ENCODE peak calls at places on chromosomes 16 and 17, in four cellular contexts. D is WTC11, H is HepG2, E is GM12878. V is an unnamed sample.

GRCh38 chr16:4317471-4318170 is 1.8 kb downstream of the GLIS2 start:
- DNase-seq in H (no peak), D (no peak), E (no peak), V (no peak)

GRCh38 chr17:640436-640835 is 74.2 kb downstream of the VPS53 start:
- DNase-seq in D (no peak), E (no peak), H (no peak), V (no peak)

GRCh38 chr17:1958134-1958881 is 66.8 kb downstream of the RTN4RL1 start:
- DNase-seq in H (no peak), D (no peak), E (no peak), V (no peak)

GRCh38 chr17:13429201-13429600 is 172.5 kb downstream of the HS3ST3A1 start:
- DNase-seq in E (no peak), H (no peak), D (no peak), V (no peak)

GRCh38 chr17:13961262-13961661 is 108.0 kb upstream of the COX10 start:
- DNase-seq in E (no peak), D (no peak), H (no peak), V (no peak)

GRCh38 chr17:71251936-71252335 is 868.9 kb upstream of the SOX9 start:
- DNase-seq in H (no peak), E (no peak), D (no peak), V (no peak)

GRCh38 chr16:85935957-85936760 is 37.2 kb downstream of the IRF8 start:
- DNase-seq in E (peak), H (no peak), D (no peak), V (no peak)

GRCh38 chr17:29084476-29085148 is 41.7 kb downstream of the PIPOX start:
- DNase-seq in E (no peak), D (no peak), H (no peak), V (no peak)

GRCh38 chr16:89880477-89881367 is 7.3 kb downstream of the TCF25 start:
- DNase-seq in D (no peak), H (no peak), E (no peak), V (no peak)

GRCh38 chr17:35056013-35056412 is 7.5 kb downstream of the RFFL start:
- DNase-seq in E (no peak), D (peak), H (no peak), V (no peak)

GRCh38 chr16:19472487-19472886 is 49.4 kb downstream of the GDE1 start:
- DNase-seq in H (no peak), D (no peak), E (no peak), V (no peak)

GRCh38 chr17:83007504-83008475 is 71.6 kb upstream of the METRNL start:
- DNase-seq in D (no peak), H (no peak), E (no peak), V (no peak)
- TF ChIP-seq NR2C2 in D (no peak), H (no peak), E (no peak), V (no peak)

DNA sequence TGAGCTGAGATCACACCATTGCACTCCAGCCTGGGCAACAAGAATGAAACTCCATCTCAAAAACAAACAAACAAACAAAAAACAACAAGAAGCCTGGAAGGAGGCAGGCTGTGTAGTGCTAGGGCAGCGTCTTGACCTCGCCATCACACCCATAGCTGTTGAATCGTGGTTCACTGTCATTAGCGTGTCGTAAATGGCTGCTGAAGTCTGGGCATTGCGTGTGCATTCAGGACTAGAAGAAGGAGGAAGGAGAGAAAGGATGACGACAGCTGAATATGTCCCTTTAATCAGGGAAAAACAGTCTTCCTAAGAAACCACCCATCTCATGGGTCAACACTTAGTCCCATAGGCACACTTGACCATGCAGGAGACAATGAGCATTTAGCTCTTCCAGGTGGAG is 9.0 kb downstream of the PRSS22 start:
- DNase-seq in H (no peak), D (no peak), E (no peak), V (no peak)
- TF ChIP-seq NR2C2 in H (no peak), D (no peak), E (no peak), V (no peak)

GRCh38 chr16:71610447-71610846 is 15.5 kb upstream of the MARVELD3 start:
- DNase-seq in H (no peak), E (no peak), D (no peak), V (no peak)

GRCh38 chr16:71609066-71609465 is 16.9 kb upstream of the MARVELD3 start:
- DNase-seq in D (no peak), E (no peak), H (no peak), V (no peak)

GRCh38 chr16:71610936-71611871 is 14.8 kb upstream of the MARVELD3 start:
- DNase-seq in H (peak), E (peak), D (peak), V (peak)
- TF ChIP-seq NR2C2 in H (no peak), E (no peak), D (no peak), V (no peak)

DNA sequence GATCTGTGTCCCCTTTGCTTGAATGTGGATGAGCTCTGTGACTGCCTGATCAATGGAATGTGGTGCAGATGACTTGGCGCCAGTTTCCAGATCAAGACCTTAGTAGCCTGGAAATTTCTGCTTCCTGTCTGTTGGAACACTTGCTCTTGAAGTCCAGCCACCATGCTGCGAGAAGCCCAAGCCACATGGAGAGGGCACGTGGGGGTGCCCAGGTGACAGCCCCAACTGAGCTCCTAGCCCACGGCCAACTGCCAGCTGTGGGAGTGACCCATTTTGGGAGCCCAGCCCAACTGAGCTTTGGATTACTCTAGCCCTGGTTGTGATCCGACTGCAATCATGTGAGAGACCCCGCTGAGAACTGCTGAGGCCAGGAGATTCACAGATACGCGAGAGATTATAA is 3.3 kb upstream of the ITGAM start:
- DNase-seq in E (no peak), H (no peak), D (no peak), V (no peak)
- TF ChIP-seq NR2C2 in E (no peak), H (no peak), D (no peak), V (no peak)

DNA sequence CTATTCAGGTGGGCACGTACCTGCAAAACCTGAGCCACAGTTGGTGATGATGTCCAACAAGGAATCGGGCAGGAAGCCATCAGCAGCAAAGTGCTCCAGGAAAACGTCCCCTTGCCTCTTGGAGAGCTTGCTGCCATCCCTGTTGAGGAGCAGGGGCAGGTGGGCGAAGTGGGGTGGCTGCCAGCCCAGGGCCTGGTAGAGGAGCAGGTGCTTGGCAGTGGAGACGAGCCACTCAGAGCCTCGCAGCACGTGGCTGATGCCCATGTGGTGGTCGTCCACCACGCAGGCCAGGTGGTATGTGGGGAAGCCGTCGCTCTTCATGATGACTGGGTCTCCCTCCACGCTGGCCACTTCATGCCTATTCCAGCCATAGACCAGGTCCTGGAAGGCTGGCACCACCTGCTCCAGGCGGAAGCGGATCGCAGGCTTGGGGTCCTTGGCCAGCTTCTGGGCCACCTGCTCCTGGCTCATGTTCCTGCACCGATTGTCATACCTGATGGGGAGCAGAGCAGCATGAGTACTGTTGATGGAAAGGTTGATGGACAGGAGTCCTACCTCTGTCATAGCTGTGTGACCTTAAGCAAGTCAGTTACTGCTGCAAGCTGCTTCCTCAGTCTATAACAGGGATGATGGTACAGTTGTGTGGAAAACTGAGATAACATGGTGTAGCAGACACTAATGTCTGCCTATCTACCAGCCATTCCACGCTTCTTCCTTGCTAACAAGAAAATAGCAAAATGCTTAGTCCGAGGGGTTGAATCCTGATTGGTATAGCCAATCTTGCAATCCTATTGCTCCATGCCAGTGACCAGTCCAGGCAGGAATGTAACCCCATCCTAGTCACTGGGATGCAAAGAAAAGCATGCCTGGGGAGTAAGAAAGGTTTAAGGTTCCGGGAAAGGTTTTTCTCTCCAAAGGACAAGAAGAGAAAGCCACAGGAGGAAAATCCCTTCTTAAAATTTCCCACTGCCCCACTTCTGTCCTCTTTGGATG is 22.0 kb downstream of the EARS2 start:
- DNase-seq in D (no peak), E (no peak), H (no peak), V (no peak)
- TF ChIP-seq NR2C2 in D (no peak), E (no peak), H (no peak), V (no peak)

GRCh38 chr17:78315355-78316114 is 44.3 kb downstream of the SOCS3 start:
- DNase-seq in H (peak), D (no peak), E (peak), V (peak)
- TF ChIP-seq NR2C2 in H (no peak), D (no peak), E (no peak), V (no peak)

DNA sequence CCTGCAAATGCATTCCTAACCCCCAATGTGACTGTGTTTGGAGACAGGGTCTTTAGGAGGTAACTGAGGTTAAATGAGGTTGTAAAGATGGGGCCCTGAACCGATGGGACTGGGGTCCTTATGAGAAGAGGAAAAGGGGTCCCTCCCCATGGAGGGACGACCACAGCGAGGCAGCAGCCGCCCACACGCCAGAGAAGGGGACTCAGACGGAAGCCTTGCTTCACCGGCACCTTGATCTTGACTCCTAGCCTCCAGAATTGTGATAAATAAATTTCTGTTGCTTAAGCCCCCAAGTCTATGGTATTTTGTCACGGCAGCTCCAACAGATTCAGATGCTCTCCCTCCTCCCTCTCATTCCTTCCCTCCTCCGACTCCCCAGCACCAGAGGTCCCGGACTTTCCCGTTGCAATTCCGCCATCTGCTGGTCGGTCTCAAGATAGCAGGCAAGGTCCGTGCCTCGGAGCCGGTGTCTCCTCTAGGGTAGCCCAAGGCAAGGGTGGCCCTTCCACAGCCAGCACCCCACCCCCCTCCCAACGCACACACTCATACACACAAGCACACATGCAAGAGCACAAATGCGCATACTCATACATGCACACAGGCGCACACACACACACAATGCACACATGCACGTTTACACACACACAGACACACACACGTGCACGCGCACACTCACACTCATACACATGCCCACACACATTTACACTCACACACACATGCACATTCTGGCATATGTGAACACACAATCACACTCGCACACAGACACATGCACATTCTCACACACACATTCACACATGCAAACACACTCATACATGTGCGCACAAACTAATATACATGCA is 23.1 kb upstream of the C16orf78 start:
- DNase-seq in E (no peak), D (peak), H (peak), V (peak)
- TF ChIP-seq NR2C2 in E (no peak), D (no peak), H (no peak), V (no peak)

GRCh38 chr17:83136156-83136555 is 56.7 kb downstream of the METRNL start:
- DNase-seq in H (no peak), E (no peak), D (no peak), V (no peak)

GRCh38 chr17:83133302-83134121 is 54.1 kb downstream of the METRNL start:
- DNase-seq in H (no peak), D (no peak), E (no peak), V (no peak)

GRCh38 chr17:83137523-83137922 is 58.1 kb downstream of the METRNL start:
- DNase-seq in H (no peak), D (no peak), E (no peak), V (no peak)

GRCh38 chr17:83136931-83137330 is 57.5 kb downstream of the METRNL start:
- DNase-seq in H (no peak), E (no peak), D (no peak), V (no peak)

DNA sequence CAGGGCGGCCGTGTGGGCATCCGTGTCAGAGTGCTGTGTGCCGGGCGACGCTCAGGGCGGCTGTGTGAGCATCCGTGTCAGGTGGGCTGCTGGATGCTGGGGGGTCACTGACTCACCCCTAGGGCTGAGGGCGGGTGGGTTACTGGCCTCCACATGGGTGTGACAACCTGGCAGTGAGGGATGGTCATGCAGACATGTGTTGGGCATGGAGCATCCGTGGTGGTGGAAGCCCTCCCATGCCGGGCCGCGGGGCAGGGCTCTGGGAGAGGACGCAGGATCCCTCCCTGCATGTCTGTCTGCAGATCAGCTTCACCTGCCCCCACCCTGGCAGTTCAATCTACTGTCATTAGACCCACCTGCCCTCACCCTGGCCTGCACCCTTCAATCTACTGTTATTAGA is 56.3 kb downstream of the METRNL start:
- DNase-seq in D (no peak), H (no peak), E (no peak), V (no peak)
- TF ChIP-seq NR2C2 in D (no peak), H (no peak), E (no peak), V (no peak)